ENCODE peak calls at places on chromosome 19, in six cellular contexts. R is heart left ventricle, G is WERI-Rb-1, L is IMR-90, J is tibial nerve, S is A549. Z is an unnamed sample.

GRCh38 chr19:18833849-18834643 is 2.3 kb downstream of the UPF1 start:
- DNase-seq in J (no peak), R (no peak), G (no peak), L (no peak), S (no peak), Z (no peak)

GRCh38 chr19:39405261-39405912 is 1.3 kb upstream of the ZFP36 start:
- DNase-seq in L (no peak), R (no peak), J (no peak), G (no peak), S (no peak), Z (no peak)

GRCh38 chr19:15200575-15201364 is at the start of gene NOTCH3:
- DNase-seq in S (no peak), R (peak), L (no peak), G (no peak), J (no peak), Z (no peak)

GRCh38 chr19:49887037-49887652 is 9.5 kb downstream of the IL4I1 start:
- DNase-seq in R (no peak), G (no peak), S (no peak), L (no peak), J (no peak), Z (peak)

GRCh38 chr19:44005968-44006367 is 3.2 kb downstream of the ZNF230 start:
- DNase-seq in S (no peak), J (no peak), G (no peak), L (peak), R (no peak), Z (no peak)

GRCh38 chr19:49556412-49557398 is 23.7 kb downstream of the NOSIP start:
- DNase-seq in J (no peak), R (no peak), G (no peak), L (no peak), S (no peak), Z (no peak)

GRCh38 chr19:49506575-49507105 is 5.8 kb upstream of the FCGRT start:
- DNase-seq in G (peak), L (no peak), J (peak), S (peak), R (no peak), Z (peak)

GRCh38 chr19:38684078-38684861 is 36.8 kb downstream of the ACTN4 start:
- DNase-seq in J (no peak), R (peak), L (peak), S (peak), G (no peak), Z (no peak)

GRCh38 chr19:55283548-55284393 is at the start of gene BRSK1:
- DNase-seq in J (no peak), L (peak), G (peak), S (no peak), R (peak), Z (peak)

GRCh38 chr19:17541184-17541759 is 14.2 kb upstream of the COLGALT1 start:
- DNase-seq in L (no peak), J (no peak), R (no peak), G (no peak), S (no peak), Z (no peak)

GRCh38 chr19:17538684-17539287 is 16.7 kb upstream of the COLGALT1 start:
- DNase-seq in J (no peak), R (no peak), L (no peak), G (peak), S (no peak), Z (no peak)

GRCh38 chr19:17542042-17542441 is 13.4 kb upstream of the COLGALT1 start:
- DNase-seq in L (no peak), G (no peak), S (no peak), R (no peak), J (no peak), Z (no peak)

GRCh38 chr19:17540174-17540573 is 15.3 kb upstream of the COLGALT1 start:
- DNase-seq in G (no peak), S (no peak), J (no peak), L (no peak), R (no peak), Z (no peak)

GRCh38 chr19:17539288-17540117 is 15.9 kb upstream of the COLGALT1 start:
- DNase-seq in R (peak), L (peak), S (peak), J (peak), G (peak), Z (peak)
- TF ChIP-seq CTCF in R (peak), L (peak), S (no peak), J (peak), G (peak), Z (no peak)

GRCh38 chr19:2173388-2173787 is 9.7 kb downstream of the DOT1L start:
- DNase-seq in L (no peak), J (no peak), R (no peak), G (no peak), S (no peak), Z (no peak)

GRCh38 chr19:2170219-2170618 is 6.5 kb downstream of the DOT1L start:
- DNase-seq in R (no peak), J (no peak), S (no peak), L (no peak), G (no peak), Z (peak)

GRCh38 chr19:2170987-2171348 is 7.2 kb downstream of the DOT1L start:
- DNase-seq in R (no peak), G (no peak), L (no peak), J (no peak), S (no peak), Z (no peak)

GRCh38 chr19:2173841-2174577 is 10.3 kb downstream of the DOT1L start:
- DNase-seq in S (no peak), R (no peak), G (no peak), L (no peak), J (no peak), Z (no peak)

GRCh38 chr19:2171349-2172145 is 7.8 kb downstream of the DOT1L start:
- DNase-seq in G (peak), J (no peak), R (peak), L (peak), S (no peak), Z (peak)
- TF ChIP-seq CTCF in G (peak), J (no peak), R (peak), L (peak), S (no peak), Z (no peak)

GRCh38 chr19:31232220-31232619 is 117.0 kb downstream of the TSHZ3 start:
- DNase-seq in J (no peak), G (no peak), S (no peak), L (peak), R (no peak), Z (no peak)
- TF ChIP-seq CTCF in J (no peak), G (peak), S (no peak), L (no peak), R (no peak), Z (no peak)

GRCh38 chr19:51808333-51808986 is 13.5 kb downstream of the FPR3 start:
- DNase-seq in J (no peak), G (no peak), L (no peak), R (no peak), S (no peak), Z (no peak)

GRCh38 chr19:51807925-51808324 is 13.0 kb downstream of the FPR3 start:
- DNase-seq in R (no peak), G (no peak), J (no peak), S (no peak), L (no peak), Z (no peak)

GRCh38 chr19:51809787-51810186 is 14.8 kb downstream of the FPR3 start:
- DNase-seq in G (no peak), J (peak), L (no peak), S (no peak), R (no peak), Z (no peak)

GRCh38 chr19:51811344-51811743 is 16.4 kb downstream of the FPR3 start:
- DNase-seq in R (peak), G (no peak), J (no peak), L (no peak), S (no peak), Z (no peak)

DNA sequence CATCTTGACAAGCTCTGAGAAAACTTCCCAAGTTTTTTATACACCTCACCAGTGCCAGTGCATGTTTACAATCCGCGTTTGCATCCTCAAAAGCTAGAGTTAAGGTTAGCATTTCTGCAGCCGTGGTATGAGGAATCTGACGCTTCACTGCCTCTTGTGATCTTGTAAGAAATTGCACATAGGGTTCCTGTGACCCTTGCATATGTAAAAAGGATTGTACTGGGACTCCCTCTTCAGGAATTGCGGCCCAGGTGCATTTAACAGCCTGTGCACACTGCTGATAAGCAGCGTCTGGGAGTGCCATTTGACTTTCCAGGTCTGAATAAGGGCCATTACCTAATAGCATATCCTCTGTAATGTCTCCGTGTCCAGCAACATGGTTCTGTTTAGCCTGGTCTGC is 15.3 kb downstream of the FPR3 start:
- DNase-seq in L (no peak), S (no peak), J (no peak), G (peak), R (no peak), Z (no peak)
- TF ChIP-seq CTCF in L (no peak), S (no peak), J (no peak), G (peak), R (peak), Z (no peak)

GRCh38 chr19:32224371-32225244 is 120.8 kb upstream of the ZNF507 start:
- DNase-seq in R (peak), G (peak), L (peak), S (peak), J (peak), Z (peak)
- TF ChIP-seq CTCF in R (peak), G (peak), L (peak), S (peak), J (peak), Z (peak)

GRCh38 chr19:947090-947706 is 21.4 kb downstream of the ARID3A start:
- DNase-seq in R (no peak), G (no peak), S (no peak), L (no peak), J (no peak), Z (no peak)

GRCh38 chr19:950352-951066 is 24.7 kb downstream of the ARID3A start:
- DNase-seq in G (no peak), L (no peak), S (no peak), R (no peak), J (no peak), Z (no peak)

GRCh38 chr19:952049-952679 is 26.3 kb downstream of the ARID3A start:
- DNase-seq in R (no peak), G (no peak), S (no peak), J (no peak), L (no peak), Z (no peak)

GRCh38 chr19:947707-948533 is 22.1 kb downstream of the ARID3A start:
- DNase-seq in R (peak), S (no peak), L (no peak), J (peak), G (no peak), Z (no peak)

DNA sequence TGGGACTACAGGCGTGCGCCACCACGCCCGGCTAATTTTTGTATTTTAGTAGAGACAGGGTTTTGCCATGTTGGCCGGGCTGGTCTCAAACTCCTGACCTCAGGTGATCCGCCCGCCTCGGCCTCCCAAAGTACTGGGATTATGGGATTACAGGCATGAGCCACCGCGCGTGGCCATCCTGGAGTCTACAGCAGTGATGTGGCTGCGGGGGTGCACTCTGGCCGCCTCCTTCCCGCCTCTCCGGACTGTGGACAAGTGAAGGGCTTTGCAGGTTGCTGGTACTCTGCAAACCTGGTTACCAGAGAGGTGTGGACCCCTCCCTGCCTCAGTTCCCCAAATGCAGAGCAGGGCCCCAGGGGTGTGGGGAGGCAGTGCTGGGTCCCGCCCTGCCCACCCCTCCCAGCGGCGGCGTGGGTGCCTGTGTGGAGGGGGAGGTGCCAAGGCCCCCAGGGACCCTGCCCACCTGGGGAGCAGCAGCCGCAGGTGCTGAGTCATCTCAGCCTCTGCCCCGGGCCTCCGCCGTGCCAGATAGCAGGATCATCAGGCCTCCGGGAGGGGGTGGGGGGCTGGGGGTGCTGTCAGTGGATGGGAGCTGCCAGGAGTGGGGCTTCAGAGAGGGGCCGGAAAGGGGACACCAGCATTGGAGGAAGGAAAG is 23.1 kb downstream of the ARID3A start:
- DNase-seq in J (no peak), S (no peak), L (no peak), G (peak), R (no peak), Z (no peak)
- TF ChIP-seq CTCF in J (no peak), S (no peak), L (no peak), G (no peak), R (no peak), Z (no peak)

GRCh38 chr19:8221161-8221560 is 12.0 kb downstream of the CERS4 start:
- DNase-seq in J (no peak), L (no peak), R (no peak), G (no peak), S (no peak), Z (no peak)
- TF ChIP-seq CTCF in J (no peak), L (no peak), R (no peak), G (no peak), S (no peak), Z (no peak)